ENCODE peak calls at places on chromosomes 7 and 10, in eight cellular contexts. T is NCI-H510A, V is RWPE1, K is A549, G is GM13976, D is right cardiac atrium, J is iPS-NIHi11, H is cardiac muscle cell. P is an unnamed sample.

GRCh38 chr7:77326131-77326530 is 90.0 kb downstream of the GSAP start:
- DNase-seq in H (no peak), J (no peak), D (no peak), G (no peak), V (no peak), K (no peak), T (no peak), P (no peak)

GRCh38 chr10:96384471-96384870 is 25.7 kb upstream of the OPALIN start:
- DNase-seq in H (no peak), T (no peak), K (no peak), G (no peak), J (no peak), V (no peak), D (no peak), P (no peak)

GRCh38 chr7:99976626-99977025 is 795 bp upstream of the AZGP1 start:
- DNase-seq in D (no peak), T (no peak), G (no peak), V (no peak), H (no peak), J (no peak), K (no peak), P (no peak)

GRCh38 chr10:44369296-44369695 is 15.6 kb downstream of the CXCL12 start:
- DNase-seq in G (no peak), H (no peak), V (no peak), D (no peak), J (no peak), K (no peak), T (no peak), P (no peak)

GRCh38 chr10:47092822-47093221 is 181.6 kb downstream of the PTPN20 start:
- DNase-seq in J (peak), T (no peak), K (no peak), D (peak), G (no peak), H (no peak), V (no peak), P (no peak)

GRCh38 chr10:132848306-132848705 is 62.4 kb upstream of the NKX6-2 start:
- DNase-seq in K (no peak), T (no peak), H (peak), G (no peak), J (peak), V (no peak), D (no peak), P (no peak)

GRCh38 chr7:39509441-39509840 is 56.8 kb upstream of the YAE1 start:
- DNase-seq in H (no peak), D (no peak), K (no peak), J (no peak), V (no peak), T (no peak), G (no peak), P (no peak)

GRCh38 chr7:79011921-79012320 is 441.5 kb downstream of the MAGI2 start:
- DNase-seq in H (no peak), G (no peak), T (no peak), J (no peak), K (no peak), V (no peak), D (no peak), P (no peak)

GRCh38 chr7:97555845-97556431 is 175.9 kb upstream of the TAC1 start:
- DNase-seq in K (no peak), J (peak), G (no peak), T (no peak), D (no peak), H (no peak), V (peak), P (no peak)

GRCh38 chr7:103446046-103446520 is at the start of gene SLC26A5:
- DNase-seq in J (peak), G (no peak), V (peak), D (no peak), K (no peak), H (peak), T (peak), P (peak)

GRCh38 chr7:107560898-107561516 is 2.7 kb downstream of the COG5 start:
- DNase-seq in G (no peak), T (no peak), H (no peak), J (no peak), D (no peak), K (no peak), V (peak), P (no peak)

GRCh38 chr10:50596897-50597296 is 26.9 kb downstream of the SGMS1 start:
- DNase-seq in D (no peak), J (no peak), K (no peak), H (no peak), V (no peak), T (no peak), G (no peak), P (no peak)

GRCh38 chr7:150685219-150686029 is at the start of gene GIMAP2:
- DNase-seq in V (peak), H (no peak), J (no peak), T (no peak), K (no peak), G (peak), D (no peak), P (no peak)

GRCh38 chr7:130945411-130945811 is 211.4 kb upstream of the KLF14 start:
- DNase-seq in K (no peak), T (no peak), G (no peak), D (no peak), J (no peak), V (no peak), H (no peak), P (no peak)

GRCh38 chr10:21534611-21535493 is 820 bp downstream of the MLLT10 start:
- DNase-seq in T (peak), H (peak), K (peak), D (peak), V (no peak), J (peak), G (peak), P (peak)

GRCh38 chr10:12419279-12419847 is 70.0 kb downstream of the CAMK1D start:
- DNase-seq in H (no peak), T (no peak), J (no peak), V (peak), K (no peak), D (no peak), G (peak), P (no peak)

GRCh38 chr10:60964257-60965235 is 20.6 kb upstream of the RHOBTB1 start:
- DNase-seq in J (peak), T (no peak), G (peak), V (peak), H (peak), K (peak), D (peak), P (peak)

GRCh38 chr7:38232475-38233366 is 40.7 kb downstream of the TARP start:
- DNase-seq in J (no peak), G (peak), K (no peak), T (no peak), V (no peak), H (no peak), D (no peak), P (no peak)

GRCh38 chr7:44755698-44756627 is 7.3 kb downstream of the ZMIZ2 start:
- DNase-seq in H (no peak), K (no peak), T (no peak), J (peak), G (peak), D (peak), V (no peak), P (no peak)

GRCh38 chr10:80497187-80498038 is 40.3 kb upstream of the SH2D4B start:
- DNase-seq in H (no peak), J (no peak), D (peak), K (no peak), V (no peak), G (no peak), T (no peak), P (no peak)

GRCh38 chr10:5692476-5693358 is 8.1 kb downstream of the TASOR2 start:
- DNase-seq in H (peak), J (peak), G (peak), T (no peak), V (peak), K (peak), D (peak), P (peak)

GRCh38 chr7:148964510-148965267 is 63.6 kb downstream of the PDIA4 start:
- DNase-seq in V (no peak), K (no peak), D (no peak), G (no peak), T (no peak), H (no peak), J (no peak), P (no peak)

GRCh38 chr10:3074145-3074665 is 6.9 kb downstream of the PFKP start:
- DNase-seq in D (no peak), T (no peak), G (no peak), H (no peak), J (no peak), V (peak), K (no peak), P (no peak)

GRCh38 chr7:69953319-69954067 is 355.2 kb downstream of the AUTS2 start:
- DNase-seq in J (no peak), H (no peak), V (no peak), D (no peak), K (no peak), G (no peak), T (no peak), P (no peak)

GRCh38 chr10:117053548-117053947 is 48.6 kb upstream of the SHTN1 start:
- DNase-seq in J (no peak), K (no peak), V (no peak), D (no peak), H (no peak), T (no peak), G (no peak), P (no peak)

GRCh38 chr7:106952658-106953231 is 87.7 kb downstream of the PIK3CG start:
- DNase-seq in K (no peak), V (no peak), D (peak), G (no peak), T (no peak), J (no peak), H (no peak), P (no peak)

GRCh38 chr10:132817701-132818211 is 31.8 kb upstream of the NKX6-2 start:
- DNase-seq in V (no peak), G (no peak), H (no peak), K (no peak), T (no peak), J (peak), D (peak), P (no peak)

GRCh38 chr10:91433620-91434019 is 23.5 kb downstream of the HECTD2 start:
- DNase-seq in H (no peak), D (no peak), V (no peak), J (no peak), K (no peak), G (no peak), T (no peak), P (no peak)

GRCh38 chr10:2232479-2232878 is 495.2 kb upstream of the ADARB2 start:
- DNase-seq in V (peak), K (no peak), J (peak), T (no peak), G (no peak), D (no peak), H (peak), P (no peak)

GRCh38 chr7:28595081-28595480 is 182.8 kb downstream of the CREB5 start:
- DNase-seq in G (no peak), K (no peak), H (no peak), J (no peak), T (no peak), V (no peak), D (no peak), P (no peak)

GRCh38 chr10:5915451-5915850 is 25.4 kb downstream of the FBH1 start:
- DNase-seq in H (no peak), G (no peak), D (no peak), V (no peak), J (no peak), T (no peak), K (no peak), P (no peak)